ENCODE peak calls at places on chromosome 15, in four cellular contexts. A, M, J and G are unnamed samples.

GRCh38 chr15:73901126-73901810 is 25.0 kb upstream of the LOXL1 start:
- DNase-seq in A (no peak), M (no peak), J (no peak), G (no peak)

GRCh38 chr15:63500265-63501250 is 3.8 kb upstream of the USP3 start:
- DNase-seq in M (no peak), J (no peak), A (no peak), G (no peak)

GRCh38 chr15:54482251-54482650 is 504.0 kb downstream of the UNC13C start:
- DNase-seq in M (no peak), J (no peak), A (peak; percentile 61), G (no peak)

GRCh38 chr15:77225641-77226040 is 154.7 kb upstream of the TSPAN3 start:
- DNase-seq in J (no peak), M (no peak), A (no peak), G (no peak)

GRCh38 chr15:66454143-66454542 is 43.4 kb downstream of the SNAPC5 start:
- DNase-seq in A (no peak), J (no peak), M (no peak), G (no peak)

GRCh38 chr15:73633991-73634495 is 854 bp upstream of the NPTN start:
- DNase-seq in J (no peak), M (no peak), A (no peak), G (peak; percentile 95)

GRCh38 chr15:67472957-67473356 is 48.0 kb upstream of the C15orf61 start:
- DNase-seq in M (no peak), A (no peak), J (no peak), G (peak; percentile 63)

GRCh38 chr15:67825880-67826716 is 789 bp downstream of the SKOR1 start:
- DNase-seq in M (no peak), A (no peak), J (peak; percentile 21), G (no peak)

GRCh38 chr15:37823601-37824275 is 110.7 kb upstream of the TMCO5A start:
- DNase-seq in M (no peak), A (no peak), J (no peak), G (no peak)

GRCh38 chr15:68506071-68506470 is 72.7 kb upstream of the CORO2B start:
- DNase-seq in J (no peak), M (no peak), A (no peak), G (no peak)

GRCh38 chr15:78838480-78838879 is 27.2 kb upstream of the ADAMTS7 start:
- DNase-seq in A (peak; percentile 71), J (no peak), M (no peak), G (no peak)